ENCODE peak calls at places on chromosomes 11 and 22, in five cellular contexts. U is neuronal stem cell, Z is H9, X is H1, A is trophoblast cell. V is an unnamed sample.
A peak's percentile ranks its signal among the peaks of the same experiment; 100 is the strongest.

GRCh38 chr11:127994736-127995135 is 592.6 kb downstream of the ETS1 start:
- DNase-seq in U (no peak), Z (no peak), X (no peak), A (no peak), V (no peak)

GRCh38 chr11:126702165-126702738 is 298.3 kb downstream of the KIRREL3 start:
- DNase-seq in U (no peak), Z (no peak), X (no peak), A (no peak), V (no peak)

GRCh38 chr11:44505591-44506054 is 59.8 kb upstream of the CD82 start:
- DNase-seq in U (no peak), Z (no peak), X (no peak), A (no peak), V (peak; percentile 10)

GRCh38 chr11:31233425-31233824 is 136.1 kb downstream of the DCDC1 start:
- DNase-seq in U (no peak), Z (no peak), X (no peak), A (no peak), V (no peak)

GRCh38 chr11:1628506-1629325 is 859 bp upstream of the KRTAP5-5 start:
- DNase-seq in U (peak; percentile 64), Z (peak; percentile 84), X (peak; percentile 46), A (no peak), V (peak; percentile 30)

GRCh38 chr11:2077061-2077802 is 62.0 kb downstream of the IGF2 start:
- DNase-seq in U (no peak), Z (no peak), X (no peak), A (peak; percentile 9), V (peak; percentile 90)

GRCh38 chr22:46846832-46847355 is 84.4 kb downstream of the TBC1D22A start:
- DNase-seq in U (no peak), Z (no peak), X (no peak), A (no peak), V (no peak)

GRCh38 chr22:44753189-44754042 is 1.0 kb downstream of the ARHGAP8 start:
- DNase-seq in U (no peak), Z (no peak), X (no peak), A (no peak), V (no peak)

GRCh38 chr11:73308963-73309960 is 1.2 kb downstream of the ARHGEF17 start:
- DNase-seq in U (peak; percentile 78), Z (peak; percentile 90), X (no peak), A (peak; percentile 94), V (peak; percentile 98)

GRCh38 chr11:123566852-123567251 is 87.6 kb downstream of the SCN3B start:
- DNase-seq in U (no peak), Z (no peak), X (no peak), A (no peak), V (no peak)

GRCh38 chr11:1198766-1199688 is 23.8 kb upstream of the MUC5B start:
- DNase-seq in U (no peak), Z (peak; percentile 27), X (no peak), A (no peak), V (no peak)

GRCh38 chr22:38735126-38735464 is 20.7 kb downstream of the SUN2 start:
- DNase-seq in U (no peak), Z (no peak), X (no peak), A (no peak), V (no peak)

GRCh38 chr11:115941481-115941993 is 437.3 kb upstream of the CADM1 start:
- DNase-seq in U (no peak), Z (no peak), X (no peak), A (peak; percentile 95), V (peak; percentile 97)

GRCh38 chr11:19281041-19281440 is 40.3 kb upstream of the E2F8 start:
- DNase-seq in U (no peak), Z (no peak), X (no peak), A (no peak), V (peak; percentile 18)

GRCh38 chr11:6481924-6482275 is 599 bp downstream of the TIMM10B start:
- DNase-seq in U (no peak), Z (no peak), X (no peak), A (no peak), V (no peak)

GRCh38 chr11:398826-399225 is 4.8 kb downstream of the PKP3 start:
- DNase-seq in U (no peak), Z (no peak), X (no peak), A (peak; percentile 54), V (peak; percentile 43)

GRCh38 chr11:71326328-71326940 is 74.1 kb upstream of the SHANK2 start:
- DNase-seq in U (no peak), Z (no peak), X (no peak), A (no peak), V (no peak)

GRCh38 chr11:71329165-71329510 is 76.8 kb upstream of the SHANK2 start:
- DNase-seq in U (no peak), Z (no peak), X (no peak), A (no peak), V (no peak)

GRCh38 chr11:71329731-71330130 is 77.4 kb upstream of the SHANK2 start:
- DNase-seq in U (no peak), Z (no peak), X (no peak), A (no peak), V (no peak)

GRCh38 chr11:71325418-71326327 is 73.3 kb upstream of the SHANK2 start:
- DNase-seq in U (no peak), Z (no peak), X (no peak), A (no peak), V (no peak)

GRCh38 chr11:71327156-71328085 is 75.0 kb upstream of the SHANK2 start:
- DNase-seq in U (no peak), Z (no peak), X (no peak), A (no peak), V (no peak)
- H2BK12ac ChIP-seq in U (no peak overlapping the region), Z (no peak overlapping the region), X (no peak overlapping the region), A (no peak overlapping the region), V (no peak overlapping the region)

GRCh38 chr11:61155312-61155711 is 5.9 kb downstream of the VPS37C start:
- DNase-seq in U (no peak), Z (no peak), X (no peak), A (no peak), V (no peak)

GRCh38 chr11:61160487-61161189 is 588 bp downstream of the VPS37C start:
- DNase-seq in U (no peak), Z (no peak), X (no peak), A (no peak), V (peak; percentile 49)

GRCh38 chr11:61158691-61159381 is 2.4 kb downstream of the VPS37C start:
- DNase-seq in U (no peak), Z (no peak), X (no peak), A (no peak), V (peak; percentile 90)

GRCh38 chr11:61154528-61154927 is 6.7 kb downstream of the VPS37C start:
- DNase-seq in U (no peak), Z (no peak), X (no peak), A (no peak), V (no peak)

DNA sequence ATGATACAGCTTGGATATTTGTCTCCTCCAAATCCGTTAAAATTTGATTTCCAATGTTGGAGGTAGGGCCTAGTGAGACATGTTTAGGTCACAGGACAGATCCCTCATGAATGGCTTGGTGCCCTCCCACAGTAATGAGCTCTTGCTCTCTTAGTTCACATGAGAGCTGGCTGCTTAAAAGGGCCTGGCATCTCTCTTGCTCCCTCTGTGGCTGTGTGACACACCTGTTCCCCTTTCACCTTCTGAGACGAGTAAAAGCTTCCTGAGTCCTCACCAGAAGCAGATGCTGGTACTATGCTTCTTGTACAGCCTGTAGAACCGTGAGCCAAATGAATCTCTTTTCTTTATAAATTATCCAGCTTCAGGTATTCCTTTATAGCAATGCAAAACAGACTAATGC is 3.5 kb downstream of the VPS37C start:
- DNase-seq in U (no peak), Z (no peak), X (no peak), A (no peak), V (no peak)
- H2BK120ac ChIP-seq in U (no peak overlapping the region), Z (no peak overlapping the region), X (no peak overlapping the region), A (no peak overlapping the region), V (no peak overlapping the region)

GRCh38 chr11:106091480-106092123 is 14.1 kb downstream of the AASDHPPT start:
- DNase-seq in U (no peak), Z (no peak), X (no peak), A (no peak), V (peak; percentile 84)
- H2BK12ac ChIP-seq in U (no peak overlapping the region), Z (no peak overlapping the region), X (no peak overlapping the region), A (no peak overlapping the region), V (no peak overlapping the region)

DNA sequence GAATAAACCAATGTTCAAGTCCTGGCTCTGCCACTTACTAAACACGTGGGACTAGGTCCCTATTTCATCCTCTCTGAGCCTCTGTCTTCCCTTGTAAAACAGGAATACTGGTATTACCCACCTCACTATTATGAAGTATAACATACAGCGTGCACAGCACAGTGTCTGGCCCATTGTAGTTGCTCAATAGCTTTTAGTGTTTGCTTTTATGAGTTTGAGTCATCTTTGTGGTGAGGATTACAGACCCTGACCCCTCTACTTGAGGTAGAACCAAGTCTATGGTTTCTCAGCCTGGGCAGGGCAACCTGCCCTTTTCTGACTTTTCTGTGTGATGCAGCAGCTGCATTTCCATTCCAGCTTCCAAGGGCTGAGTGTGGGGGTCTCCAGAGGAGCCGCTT is 16.5 kb downstream of the PRR5L start:
- DNase-seq in U (no peak), Z (no peak), X (no peak), A (no peak), V (peak; percentile 88)
- H2BK120ac ChIP-seq in U (no peak overlapping the region), Z (no peak overlapping the region), X (no peak overlapping the region), A (peak overlapping the region; percentile 7), V (no peak overlapping the region)

DNA sequence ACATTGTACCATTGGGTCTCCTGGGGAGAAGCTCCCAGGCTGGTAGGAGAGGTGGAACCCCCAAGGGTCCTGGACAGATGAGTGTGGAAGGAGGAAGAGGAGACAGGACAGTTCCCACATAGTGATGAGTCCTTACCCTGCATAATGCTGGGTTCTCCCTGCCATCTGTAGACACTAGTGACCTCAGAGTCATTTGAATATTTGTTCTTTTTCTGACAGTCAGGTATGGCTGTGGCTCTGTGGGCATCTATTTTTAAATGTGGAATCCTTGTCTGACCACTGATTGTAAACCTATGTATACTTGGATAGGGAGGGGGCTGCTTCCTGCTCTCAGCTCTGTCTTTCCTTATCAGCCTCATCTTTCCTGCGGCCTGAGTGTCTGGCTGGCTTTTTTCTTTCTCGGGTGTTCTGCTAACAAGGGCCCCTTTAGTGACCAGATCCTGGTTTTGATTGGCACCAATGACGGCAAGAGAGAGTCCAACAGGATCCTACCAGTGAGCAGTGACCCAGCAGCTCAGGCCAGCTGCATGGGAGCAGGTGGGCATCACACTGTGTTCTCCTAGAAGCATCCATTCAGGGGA is 2.6 kb upstream of the SLC5A1 start:
- DNase-seq in U (no peak), Z (no peak), X (no peak), A (no peak), V (no peak)
- H2BK12ac ChIP-seq in U (no peak overlapping the region), Z (peak overlapping the region; percentile 53), X (no peak overlapping the region), A (no peak overlapping the region), V (no peak overlapping the region)

DNA sequence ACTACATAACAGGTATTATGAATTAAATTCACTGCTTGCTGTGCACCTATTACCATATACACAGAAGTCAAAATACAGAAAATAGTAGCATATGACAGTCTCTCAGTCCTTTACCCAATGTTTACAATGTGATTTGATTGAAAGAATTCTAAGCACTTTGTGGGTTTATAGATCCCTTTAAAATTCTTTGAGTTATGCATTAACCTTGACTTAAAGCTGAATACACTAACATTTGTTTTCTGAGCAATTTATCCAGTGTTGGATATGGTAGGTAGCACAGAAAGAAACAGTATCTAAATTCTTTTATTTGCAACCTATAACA is 230.8 kb upstream of the DDI1 start:
- DNase-seq in U (no peak), Z (no peak), X (no peak), A (no peak), V (no peak)
- H2BK120ac ChIP-seq in U (no peak overlapping the region), Z (no peak overlapping the region), X (no peak overlapping the region), A (no peak overlapping the region), V (no peak overlapping the region)

V was measured in mesenchymal stem cell.